ENCODE peak calls at places on chromosome 15, in five cellular contexts. One of them, this sample, is unnamed.

GRCh38 chr15:83904107-83904720 is 250.3 kb downstream of the ADAMTSL3 start:
- DNase-seq in fibroblast of the aortic adventitia: peak
- DNase-seq in GM12865: no peak
- DNase-seq in GM23338: no peak
- DNase-seq in AG10803: peak
- DNase-seq in this sample: peak

GRCh38 chr15:71654714-71655174 is 155.6 kb upstream of the NR2E3 start:
- DNase-seq in AG10803: no peak
- DNase-seq in fibroblast of the aortic adventitia: peak
- DNase-seq in GM12865: no peak
- DNase-seq in GM23338: no peak
- DNase-seq in this sample: no peak

GRCh38 chr15:98547741-98548166 is 100.6 kb upstream of the IGF1R start:
- DNase-seq in GM23338: peak
- DNase-seq in GM12865: no peak
- DNase-seq in fibroblast of the aortic adventitia: peak
- DNase-seq in AG10803: no peak
- DNase-seq in this sample: peak

GRCh38 chr15:92902020-92902419 is 1.9 kb downstream of the CHD2 start:
- DNase-seq in GM12865: no peak
- DNase-seq in AG10803: peak
- DNase-seq in fibroblast of the aortic adventitia: peak
- DNase-seq in GM23338: no peak
- DNase-seq in this sample: peak

GRCh38 chr15:20346082-20346805 is 195.4 kb downstream of the GOLGA6L6 start:
- DNase-seq in fibroblast of the aortic adventitia: no peak
- DNase-seq in GM23338: no peak
- DNase-seq in AG10803: no peak
- DNase-seq in GM12865: no peak
- DNase-seq in this sample: no peak

GRCh38 chr15:78108300-78109084 is 16.1 kb downstream of the SH2D7 start:
- DNase-seq in GM23338: peak
- DNase-seq in AG10803: peak
- DNase-seq in GM12865: peak
- DNase-seq in fibroblast of the aortic adventitia: peak
- DNase-seq in this sample: peak

GRCh38 chr15:35381328-35381727 is 164.6 kb downstream of the DPH6 start:
- DNase-seq in AG10803: no peak
- DNase-seq in GM12865: no peak
- DNase-seq in GM23338: no peak
- DNase-seq in fibroblast of the aortic adventitia: no peak
- DNase-seq in this sample: no peak

GRCh38 chr15:100206643-100207042 is 135.1 kb downstream of the ADAMTS17 start:
- DNase-seq in GM12865: no peak
- DNase-seq in fibroblast of the aortic adventitia: no peak
- DNase-seq in AG10803: no peak
- DNase-seq in GM23338: peak
- DNase-seq in this sample: no peak

GRCh38 chr15:83053151-83053550 is 13.9 kb downstream of the BTBD1 start:
- DNase-seq in AG10803: peak
- DNase-seq in GM23338: no peak
- DNase-seq in GM12865: no peak
- DNase-seq in fibroblast of the aortic adventitia: peak
- DNase-seq in this sample: peak

GRCh38 chr15:70541511-70541910 is 221.8 kb downstream of the UACA start:
- DNase-seq in GM23338: no peak
- DNase-seq in GM12865: no peak
- DNase-seq in AG10803: no peak
- DNase-seq in fibroblast of the aortic adventitia: no peak
- DNase-seq in this sample: no peak

GRCh38 chr15:72319360-72319984 is 485 bp downstream of the CELF6 start:
- DNase-seq in fibroblast of the aortic adventitia: peak
- DNase-seq in GM23338: peak
- DNase-seq in AG10803: peak
- DNase-seq in GM12865: peak
- DNase-seq in this sample: peak

GRCh38 chr15:79644091-79644490 is 212.0 kb downstream of the MINAR1 start:
- DNase-seq in GM12865: no peak
- DNase-seq in AG10803: peak
- DNase-seq in GM23338: no peak
- DNase-seq in fibroblast of the aortic adventitia: peak
- DNase-seq in this sample: peak

GRCh38 chr15:34951993-34952392 is 17.5 kb downstream of the AQR start:
- DNase-seq in GM12865: no peak
- DNase-seq in fibroblast of the aortic adventitia: peak
- DNase-seq in AG10803: peak
- DNase-seq in GM23338: no peak
- DNase-seq in this sample: peak

GRCh38 chr15:26972636-26973035 is 1.7 kb downstream of the GABRG3 start:
- DNase-seq in GM23338: no peak
- DNase-seq in GM12865: no peak
- DNase-seq in fibroblast of the aortic adventitia: no peak
- DNase-seq in AG10803: no peak
- DNase-seq in this sample: no peak

GRCh38 chr15:58398643-58399042 is 33.1 kb upstream of the LIPC start:
- DNase-seq in GM12865: no peak
- DNase-seq in fibroblast of the aortic adventitia: no peak
- DNase-seq in GM23338: peak
- DNase-seq in AG10803: no peak
- DNase-seq in this sample: no peak

GRCh38 chr15:62565620-62566019 is 400.5 kb upstream of the C2CD4B start:
- DNase-seq in fibroblast of the aortic adventitia: no peak
- DNase-seq in GM12865: no peak
- DNase-seq in GM23338: no peak
- DNase-seq in AG10803: no peak
- DNase-seq in this sample: no peak

GRCh38 chr15:82129769-82130168 is 84.0 kb upstream of the MEX3B start:
- DNase-seq in fibroblast of the aortic adventitia: peak
- DNase-seq in AG10803: peak
- DNase-seq in GM23338: no peak
- DNase-seq in GM12865: no peak
- DNase-seq in this sample: peak

GRCh38 chr15:86595741-86596140 is 516.1 kb downstream of the AGBL1 start:
- DNase-seq in fibroblast of the aortic adventitia: no peak
- DNase-seq in GM23338: no peak
- DNase-seq in AG10803: no peak
- DNase-seq in GM12865: no peak
- DNase-seq in this sample: peak
- TF ChIP-seq CTCF in fibroblast of the aortic adventitia: no peak
- TF ChIP-seq CTCF in GM23338: no peak
- TF ChIP-seq CTCF in AG10803: no peak
- TF ChIP-seq CTCF in GM12865: no peak
- TF ChIP-seq CTCF in this sample: no peak

GRCh38 chr15:38254065-38254883 is 1.6 kb downstream of the SPRED1 start:
- DNase-seq in GM23338: no peak
- DNase-seq in GM12865: peak
- DNase-seq in fibroblast of the aortic adventitia: peak
- DNase-seq in AG10803: peak
- DNase-seq in this sample: peak

GRCh38 chr15:38253448-38253847 is 812 bp downstream of the SPRED1 start:
- DNase-seq in GM23338: peak
- DNase-seq in GM12865: peak
- DNase-seq in AG10803: peak
- DNase-seq in fibroblast of the aortic adventitia: peak
- DNase-seq in this sample: peak

GRCh38 chr15:38257676-38258075 is 5.0 kb downstream of the SPRED1 start:
- DNase-seq in GM23338: no peak
- DNase-seq in fibroblast of the aortic adventitia: no peak
- DNase-seq in GM12865: no peak
- DNase-seq in AG10803: no peak
- DNase-seq in this sample: no peak

GRCh38 chr15:38252481-38253311 is at the start of gene SPRED1:
- DNase-seq in GM23338: peak
- DNase-seq in fibroblast of the aortic adventitia: peak
- DNase-seq in AG10803: peak
- DNase-seq in GM12865: peak
- DNase-seq in this sample: no peak

GRCh38 chr15:38255690-38256089 is 3.1 kb downstream of the SPRED1 start:
- DNase-seq in fibroblast of the aortic adventitia: no peak
- DNase-seq in GM23338: no peak
- DNase-seq in AG10803: no peak
- DNase-seq in GM12865: no peak
- DNase-seq in this sample: no peak
- H3K4me3 ChIP-seq in fibroblast of the aortic adventitia: peak
- H3K4me3 ChIP-seq in GM23338: peak
- H3K4me3 ChIP-seq in AG10803: peak
- H3K4me3 ChIP-seq in GM12865: no peak
- H3K4me3 ChIP-seq in this sample: peak

GRCh38 chr15:88658070-88658965 is 19.5 kb downstream of the ISG20 start:
- DNase-seq in fibroblast of the aortic adventitia: no peak
- DNase-seq in AG10803: no peak
- DNase-seq in GM23338: no peak
- DNase-seq in GM12865: no peak
- DNase-seq in this sample: no peak

GRCh38 chr15:88656760-88657221 is 18.0 kb downstream of the ISG20 start:
- DNase-seq in AG10803: no peak
- DNase-seq in GM23338: no peak
- DNase-seq in GM12865: peak
- DNase-seq in fibroblast of the aortic adventitia: no peak
- DNase-seq in this sample: no peak

GRCh38 chr15:88658972-88659931 is 20.4 kb downstream of the ISG20 start:
- DNase-seq in GM12865: no peak
- DNase-seq in GM23338: no peak
- DNase-seq in AG10803: peak
- DNase-seq in fibroblast of the aortic adventitia: peak
- DNase-seq in this sample: peak

GRCh38 chr15:88655780-88656488 is 17.1 kb downstream of the ISG20 start:
- DNase-seq in fibroblast of the aortic adventitia: no peak
- DNase-seq in AG10803: no peak
- DNase-seq in GM12865: no peak
- DNase-seq in GM23338: no peak
- DNase-seq in this sample: no peak

DNA sequence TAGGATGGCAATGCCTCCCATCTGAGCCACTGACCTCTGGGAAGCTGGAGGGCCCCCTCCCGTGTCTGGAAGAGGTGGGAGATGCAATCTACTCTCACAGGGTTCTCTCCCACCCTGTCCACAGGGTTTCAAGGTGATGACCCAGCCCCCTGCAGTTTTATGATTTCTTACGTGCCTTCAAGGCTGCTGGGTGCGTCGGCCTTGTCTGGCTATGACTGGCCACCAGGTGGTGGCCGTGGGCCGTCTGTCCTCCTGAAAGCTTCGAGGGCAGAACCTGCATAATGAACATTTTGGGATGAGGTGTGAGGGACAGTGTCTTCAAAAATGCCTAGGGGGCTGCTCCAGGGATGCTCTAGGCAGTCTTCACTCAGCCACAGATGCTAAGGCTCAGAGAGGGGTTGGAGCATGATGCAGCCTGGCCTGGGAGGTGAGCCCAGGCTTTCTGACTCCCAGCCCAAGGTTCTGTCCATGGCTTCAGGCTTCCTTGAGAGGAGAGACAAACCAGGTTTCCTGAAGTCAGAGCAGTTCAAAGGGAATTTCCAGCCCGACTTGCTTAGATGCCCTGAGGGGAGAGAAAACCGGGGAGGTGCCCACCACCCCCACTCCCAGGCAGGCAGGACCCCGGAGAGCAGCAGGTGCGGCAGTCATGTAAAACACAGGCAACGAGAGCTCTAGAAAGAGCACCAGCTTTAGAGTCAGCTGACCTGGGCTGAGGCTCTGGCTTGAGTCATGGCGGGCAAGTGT is 18.7 kb downstream of the ISG20 start:
- DNase-seq in GM12865: peak
- DNase-seq in AG10803: peak
- DNase-seq in GM23338: peak
- DNase-seq in fibroblast of the aortic adventitia: peak
- DNase-seq in this sample: peak
- TF ChIP-seq CTCF in GM12865: peak
- TF ChIP-seq CTCF in AG10803: peak
- TF ChIP-seq CTCF in GM23338: peak
- TF ChIP-seq CTCF in fibroblast of the aortic adventitia: peak
- TF ChIP-seq CTCF in this sample: peak

GRCh38 chr15:59401810-59402569 is 29.3 kb upstream of the MYO1E start:
- DNase-seq in GM23338: peak
- DNase-seq in GM12865: no peak
- DNase-seq in AG10803: no peak
- DNase-seq in fibroblast of the aortic adventitia: no peak
- DNase-seq in this sample: no peak

GRCh38 chr15:59396660-59397059 is 24.0 kb upstream of the MYO1E start:
- DNase-seq in fibroblast of the aortic adventitia: no peak
- DNase-seq in GM12865: no peak
- DNase-seq in GM23338: no peak
- DNase-seq in AG10803: no peak
- DNase-seq in this sample: no peak

GRCh38 chr15:59398220-59398619 is 25.5 kb upstream of the MYO1E start:
- DNase-seq in AG10803: no peak
- DNase-seq in fibroblast of the aortic adventitia: no peak
- DNase-seq in GM12865: no peak
- DNase-seq in GM23338: no peak
- DNase-seq in this sample: no peak

GRCh38 chr15:59399465-59400102 is 26.9 kb upstream of the MYO1E start:
- DNase-seq in fibroblast of the aortic adventitia: no peak
- DNase-seq in GM12865: peak
- DNase-seq in GM23338: no peak
- DNase-seq in AG10803: no peak
- DNase-seq in this sample: no peak

GRCh38 chr15:59400103-59400813 is 27.6 kb upstream of the MYO1E start:
- DNase-seq in AG10803: no peak
- DNase-seq in GM12865: peak
- DNase-seq in fibroblast of the aortic adventitia: no peak
- DNase-seq in GM23338: peak
- DNase-seq in this sample: no peak
- H3K4me3 ChIP-seq in AG10803: no peak
- H3K4me3 ChIP-seq in GM12865: peak
- H3K4me3 ChIP-seq in fibroblast of the aortic adventitia: no peak
- H3K4me3 ChIP-seq in GM23338: no peak
- H3K4me3 ChIP-seq in this sample: no peak

DNA sequence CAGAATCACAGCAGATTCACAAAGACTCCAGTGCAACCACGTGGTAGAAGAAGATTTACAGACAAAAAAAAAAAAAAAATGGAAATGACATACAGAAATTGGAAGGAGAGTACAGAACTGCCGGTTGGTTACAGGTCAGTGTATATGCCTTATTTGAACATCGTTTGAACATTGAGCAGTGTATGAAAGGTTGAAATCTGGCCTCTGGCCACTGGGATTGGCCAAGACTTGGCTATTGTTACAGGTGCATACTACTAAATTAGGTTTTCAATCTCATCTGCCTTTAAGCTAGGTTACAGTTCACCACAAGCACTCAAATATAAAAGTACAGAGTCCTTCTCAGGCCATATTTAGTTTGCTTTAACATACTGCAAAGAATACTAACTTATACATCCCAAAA is 59.8 kb downstream of the THBS1 start:
- DNase-seq in GM23338: no peak
- DNase-seq in AG10803: no peak
- DNase-seq in fibroblast of the aortic adventitia: no peak
- DNase-seq in GM12865: no peak
- DNase-seq in this sample: no peak
- TF ChIP-seq CTCF in GM23338: no peak
- TF ChIP-seq CTCF in AG10803: no peak
- TF ChIP-seq CTCF in fibroblast of the aortic adventitia: no peak
- TF ChIP-seq CTCF in GM12865: no peak
- TF ChIP-seq CTCF in this sample: no peak

DNA sequence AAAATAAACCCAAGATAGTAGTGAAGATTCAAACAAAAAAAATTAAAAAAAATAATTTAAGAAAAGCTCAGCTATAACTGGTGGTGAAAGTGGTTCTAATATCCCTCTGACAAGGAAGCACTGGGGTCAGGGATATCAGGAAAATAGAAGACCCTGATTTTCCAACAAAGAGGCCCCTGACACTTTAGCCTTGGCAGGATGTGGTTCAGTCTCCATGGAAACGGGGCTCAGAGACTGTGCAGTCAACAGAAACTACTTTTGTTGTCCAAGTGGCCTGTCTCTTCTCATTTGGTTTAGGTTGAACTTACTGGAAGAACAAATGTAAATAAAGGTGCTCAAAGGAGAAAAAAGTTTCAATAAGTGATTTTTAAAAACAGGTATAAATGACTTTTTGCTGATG is 27.2 kb downstream of the INTS14 start:
- DNase-seq in GM12865: peak
- DNase-seq in GM23338: peak
- DNase-seq in fibroblast of the aortic adventitia: no peak
- DNase-seq in AG10803: peak
- DNase-seq in this sample: peak
- H3K4me3 ChIP-seq in GM12865: peak
- H3K4me3 ChIP-seq in GM23338: no peak
- H3K4me3 ChIP-seq in fibroblast of the aortic adventitia: no peak
- H3K4me3 ChIP-seq in AG10803: no peak
- H3K4me3 ChIP-seq in this sample: no peak

This sample was measured in astrocyte of the spinal cord.